ENCODE peak calls at places on chromosomes 1 and 21, in nine cellular contexts. U, B, A, J, Q, R, O, I and E are unnamed samples. For H3K4me1, the result is how much of the 10 kb centered on the place peaks cover.

GRCh38 chr21:44785620-44786344 is 15.8 kb downstream of the UBE2G2 start:
- DNase-seq in U (no peak), B (no peak), A (no peak), J (no peak), Q (no peak), R (no peak), O (no peak), I (no peak), E (no peak)

GRCh38 chr1:230335861-230336549 is 90.1 kb downstream of the PGBD5 start:
- DNase-seq in U (no peak), B (peak), A (peak), J (no peak), Q (no peak), R (no peak), O (no peak), I (no peak), E (no peak)

GRCh38 chr1:215416497-215416896 is 150.6 kb upstream of the KCTD3 start:
- DNase-seq in U (no peak), B (no peak), A (no peak), J (no peak), Q (no peak), R (no peak), O (no peak), I (no peak), E (no peak)

GRCh38 chr1:3323021-3323790 is 131.3 kb upstream of the ARHGEF16 start:
- DNase-seq in U (peak), B (peak), A (no peak), J (peak), Q (no peak), R (peak), O (no peak), I (peak), E (peak)

GRCh38 chr1:7298145-7298544 is 473.0 kb upstream of the VAMP3 start:
- DNase-seq in U (no peak), B (no peak), A (no peak), J (no peak), Q (no peak), R (no peak), O (no peak), I (no peak), E (no peak)

GRCh38 chr1:21291964-21292363 is 1.7 kb upstream of the ECE1 start:
- DNase-seq in U (no peak), B (no peak), A (no peak), J (no peak), Q (peak), R (peak), O (no peak), I (no peak), E (no peak)

GRCh38 chr1:179800481-179800880 is 57.4 kb downstream of the FAM163A start:
- DNase-seq in U (no peak), B (no peak), A (no peak), J (no peak), Q (no peak), R (no peak), O (no peak), I (no peak), E (no peak)

GRCh38 chr1:22166439-22166838 is 23.5 kb upstream of the WNT4 start:
- DNase-seq in U (no peak), B (no peak), A (no peak), J (no peak), Q (no peak), R (no peak), O (no peak), I (no peak), E (no peak)

GRCh38 chr1:36514501-36514900 is 31.8 kb upstream of the CSF3R start:
- DNase-seq in U (peak), B (no peak), A (no peak), J (no peak), Q (no peak), R (no peak), O (no peak), I (no peak), E (no peak)

GRCh38 chr1:155038602-155039307 is 5.1 kb downstream of the DCST1 start:
- DNase-seq in U (no peak), B (peak), A (no peak), J (peak), Q (no peak), R (no peak), O (no peak), I (no peak), E (no peak)

DNA sequence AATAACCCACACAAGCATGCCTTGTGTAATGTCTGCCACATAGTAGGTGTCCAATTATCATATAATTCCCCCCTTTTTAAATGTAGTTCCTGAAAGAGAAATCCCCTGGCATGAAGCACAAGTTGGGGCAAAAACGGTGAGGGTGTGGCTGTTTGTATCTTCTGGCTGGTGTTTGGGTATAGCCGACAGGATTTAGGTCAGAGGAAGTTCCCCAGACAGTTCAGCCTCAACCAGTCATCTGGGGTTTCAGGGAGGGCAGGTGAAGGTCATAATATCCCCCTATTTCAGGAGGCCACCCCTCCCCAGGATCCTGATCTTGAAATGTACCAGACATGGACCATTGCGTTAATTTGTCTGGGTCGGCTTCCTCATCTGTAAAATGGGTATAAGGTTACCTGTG is 29.1 kb upstream of the JUN start:
- DNase-seq in U (no peak), B (no peak), A (no peak), J (no peak), Q (no peak), R (no peak), O (peak), I (no peak), E (no peak)
- H3K4me1 ChIP-seq in U (half or more), B (under half), A (under half), J (under half), Q (under half), R (under half), O (under half), I (under half), E (under half)

DNA sequence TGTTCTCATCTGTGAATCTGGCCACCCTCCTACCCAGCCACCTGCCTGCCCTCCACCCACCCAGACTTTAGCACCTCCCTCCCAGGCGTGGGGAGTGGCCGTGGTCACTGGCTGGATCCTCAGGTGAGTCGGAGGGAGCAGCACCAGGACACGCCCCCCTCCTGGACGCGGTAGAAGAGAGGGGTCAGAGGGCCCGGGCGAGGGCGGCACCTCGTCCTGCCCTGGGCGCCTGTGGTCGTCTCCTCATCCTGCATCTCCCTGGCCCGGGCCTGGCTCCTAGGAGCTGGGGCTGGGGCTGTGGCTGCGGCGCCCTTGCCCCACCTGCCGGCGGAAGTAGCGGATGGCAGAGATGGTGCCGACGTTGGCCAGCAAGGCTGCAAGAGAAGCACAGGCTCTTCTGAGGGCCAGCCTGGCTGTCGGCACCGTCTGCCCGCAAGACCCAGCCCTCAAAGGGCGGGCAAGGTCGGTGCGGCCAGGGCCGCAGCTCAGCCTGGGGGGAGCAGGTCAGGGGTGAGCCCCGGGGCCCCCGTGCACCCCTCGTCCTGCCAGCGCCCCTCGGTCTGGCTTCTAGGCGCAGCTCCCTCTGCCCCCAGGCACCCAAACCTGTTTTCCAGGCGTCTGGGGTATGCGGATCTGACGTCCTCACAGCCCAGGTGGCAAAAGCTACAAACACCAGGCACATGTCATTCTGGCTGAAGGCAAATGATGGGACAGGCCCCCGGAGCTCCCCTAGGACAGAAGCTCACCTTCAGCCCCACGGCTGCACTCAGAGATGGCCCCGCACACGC is 5.8 kb downstream of the PERM1 start:
- DNase-seq in U (peak), B (peak), A (peak), J (peak), Q (peak), R (peak), O (peak), I (peak), E (peak)
- H3K4me3 ChIP-seq in U (peak), B (peak), A (no peak), J (peak), Q (peak), R (no peak), O (no peak), I (peak), E (no peak)

GRCh38 chr1:167630568-167631385 is 745 bp downstream of the RCSD1 start:
- DNase-seq in U (no peak), B (no peak), A (peak), J (no peak), Q (peak), R (no peak), O (peak), I (no peak), E (no peak)
- H3K4me1 ChIP-seq in U (under half), B (under half), A (under half), J (under half), Q (half or more), R (under half), O (half or more), I (under half), E (under half)

GRCh38 chr1:205344010-205344808 is 12.5 kb downstream of the KLHDC8A start:
- DNase-seq in U (peak), B (peak), A (peak), J (peak), Q (peak), R (peak), O (peak), I (no peak), E (no peak)
- H3K4me3 ChIP-seq in U (peak), B (peak), A (no peak), J (peak), Q (peak), R (peak), O (no peak), I (peak), E (no peak)

DNA sequence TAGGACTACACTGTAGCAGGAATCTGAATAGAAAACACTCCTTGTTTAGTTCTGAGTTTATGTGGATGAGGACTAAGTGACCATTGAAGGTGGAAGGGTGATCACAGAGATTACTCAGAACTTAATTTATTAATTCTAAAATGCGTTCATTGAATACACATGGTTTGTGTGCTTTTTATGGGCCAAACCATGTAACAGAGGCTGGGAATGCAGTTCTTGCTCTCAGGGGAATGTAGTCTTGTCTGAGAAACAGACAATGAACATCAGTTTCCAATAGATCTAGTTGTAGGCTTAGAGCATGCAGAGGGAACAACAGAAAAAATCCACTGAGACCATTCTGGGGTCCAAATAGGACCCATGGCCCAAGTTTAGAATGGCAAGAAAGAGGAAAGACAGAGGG is 46.0 kb downstream of the ITSN1 start:
- DNase-seq in U (no peak), B (peak), A (no peak), J (no peak), Q (no peak), R (no peak), O (no peak), I (no peak), E (no peak)
- H3K4me1 ChIP-seq in U (under half), B (half or more), A (under half), J (under half), Q (half or more), R (under half), O (under half), I (under half), E (under half)

GRCh38 chr21:32319012-32319411 is 20.4 kb downstream of the MRAP start:
- DNase-seq in U (no peak), B (no peak), A (no peak), J (no peak), Q (no peak), R (no peak), O (no peak), I (no peak), E (no peak)
- H3K4me3 ChIP-seq in U (no peak), B (no peak), A (no peak), J (no peak), Q (no peak), R (no peak), O (no peak), I (no peak), E (no peak)

GRCh38 chr1:19091539-19091938 is 118.5 kb downstream of the UBR4 start:
- DNase-seq in U (no peak), B (no peak), A (no peak), J (no peak), Q (no peak), R (no peak), O (no peak), I (no peak), E (no peak)
- H3K4me1 ChIP-seq in U (under half), B (under half), A (under half), J (under half), Q (under half), R (under half), O (under half), I (under half), E (under half)

GRCh38 chr21:21715286-21715969 is 717.2 kb downstream of the NCAM2 start:
- DNase-seq in U (no peak), B (peak), A (no peak), J (no peak), Q (no peak), R (no peak), O (no peak), I (no peak), E (no peak)

GRCh38 chr21:21714396-21714795 is 716.2 kb downstream of the NCAM2 start:
- DNase-seq in U (no peak), B (peak), A (no peak), J (no peak), Q (no peak), R (no peak), O (no peak), I (no peak), E (no peak)

GRCh38 chr21:21712761-21713558 is 714.8 kb downstream of the NCAM2 start:
- DNase-seq in U (no peak), B (peak), A (no peak), J (no peak), Q (no peak), R (no peak), O (no peak), I (no peak), E (no peak)
- H3K4me3 ChIP-seq in U (no peak), B (peak), A (no peak), J (no peak), Q (no peak), R (no peak), O (no peak), I (no peak), E (no peak)